ENCODE peak calls at places on chromosomes 1 and 21, in six cellular contexts. C is heart left ventricle, G is PC-3, J is glutamatergic neuron, F is uterus, O is BE2C. W is an unnamed sample.
A peak's percentile ranks its signal among the peaks of the same experiment; 100 is the strongest.

GRCh38 chr1:107171378-107171777 is 30.5 kb downstream of the NTNG1 start:
- DNase-seq in F (no peak), G (no peak), C (no peak), J (no peak), O (no peak), W (no peak)

GRCh38 chr1:182833271-182833670 is 5.9 kb upstream of the DHX9 start:
- DNase-seq in G (peak; percentile 7), O (no peak), C (no peak), F (no peak), J (no peak), W (no peak)

GRCh38 chr1:244599937-244600350 is 53.0 kb upstream of the DESI2 start:
- DNase-seq in O (no peak), J (no peak), F (peak; percentile 62), G (peak; percentile 98), C (no peak), W (peak; percentile 62)

GRCh38 chr1:119714583-119714982 is 2.8 kb downstream of the PHGDH start:
- DNase-seq in J (no peak), G (no peak), O (no peak), F (no peak), C (no peak), W (no peak)

GRCh38 chr21:43364261-43364510 is 62.7 kb downstream of the SIK1 start:
- DNase-seq in O (no peak), J (no peak), C (no peak), G (no peak), F (no peak), W (no peak)

GRCh38 chr1:204520834-204521709 is 4.9 kb downstream of the MDM4 start:
- DNase-seq in O (no peak), J (no peak), G (no peak), C (no peak), F (no peak), W (no peak)

GRCh38 chr1:55170426-55170825 is 44.7 kb downstream of the USP24 start:
- DNase-seq in C (no peak), F (no peak), O (no peak), J (no peak), G (no peak), W (no peak)

GRCh38 chr1:244048566-244049141 is 2.4 kb upstream of the ZBTB18 start:
- DNase-seq in C (no peak), O (no peak), F (no peak), J (no peak), G (no peak), W (no peak)

GRCh38 chr1:95086949-95087533 is 14.3 kb upstream of the ALG14 start:
- DNase-seq in C (peak; percentile 48), O (no peak), J (no peak), G (peak; percentile 89), F (peak; percentile 36), W (peak; percentile 70)

GRCh38 chr1:160827418-160827817 is 31.4 kb downstream of the LY9 start:
- DNase-seq in F (no peak), O (no peak), J (no peak), C (no peak), G (peak; percentile 56), W (no peak)

GRCh38 chr21:16308269-16308668 is 578.5 kb downstream of the USP25 start:
- DNase-seq in J (no peak), O (no peak), F (no peak), C (no peak), G (no peak), W (no peak)

GRCh38 chr1:158008630-158009029 is 15.2 kb downstream of the KIRREL1 start:
- DNase-seq in O (no peak), J (no peak), C (no peak), G (peak; percentile 74), F (peak; percentile 55), W (no peak)

GRCh38 chr1:230175839-230176238 is 108.8 kb downstream of the GALNT2 start:
- DNase-seq in C (no peak), F (no peak), G (no peak), J (no peak), O (no peak), W (no peak)

GRCh38 chr21:43644609-43645008 is 14.7 kb downstream of the HSF2BP start:
- DNase-seq in G (peak; percentile 65), J (no peak), C (no peak), F (no peak), O (no peak), W (no peak)

GRCh38 chr1:8495928-8496401 is 178.1 kb downstream of the SLC45A1 start:
- DNase-seq in O (no peak), C (no peak), J (no peak), F (no peak), G (peak; percentile 9), W (no peak)

GRCh38 chr1:117572546-117572945 is 33.3 kb upstream of the TENT5C start:
- DNase-seq in C (no peak), J (no peak), F (peak; percentile 5), G (no peak), O (no peak), W (no peak)

GRCh38 chr1:16249838-16250241 is 12.9 kb upstream of the CPLANE2 start:
- DNase-seq in C (no peak), F (peak; percentile 87), O (no peak), G (peak; percentile 14), J (no peak), W (no peak)

GRCh38 chr21:31184462-31184861 is 146.2 kb upstream of the KRTAP19-8 start:
- DNase-seq in F (no peak), J (no peak), G (no peak), C (no peak), O (no peak), W (no peak)

GRCh38 chr1:22728751-22729399 is 18.2 kb downstream of the EPHB2 start:
- DNase-seq in F (no peak), C (no peak), J (no peak), O (no peak), G (no peak), W (no peak)

GRCh38 chr1:246971322-246971721 is 36.5 kb downstream of the ZNF695 start:
- DNase-seq in F (peak; percentile 36), G (peak; percentile 31), O (peak; percentile 77), J (peak; percentile 44), C (peak; percentile 63), W (no peak)

GRCh38 chr1:161195171-161195570 is 3.7 kb downstream of the ADAMTS4 start:
- DNase-seq in J (no peak), O (no peak), F (no peak), C (no peak), G (no peak), W (no peak)

GRCh38 chr1:155840391-155840790 is 16.6 kb downstream of the GON4L start:
- DNase-seq in F (no peak), C (no peak), J (no peak), G (no peak), O (no peak), W (no peak)

GRCh38 chr1:239943761-239944160 is 147.9 kb upstream of the FMN2 start:
- DNase-seq in F (no peak), O (no peak), J (no peak), C (no peak), G (no peak), W (no peak)

GRCh38 chr1:189662190-189662589 is 815.5 kb downstream of the BRINP3 start:
- DNase-seq in G (peak; percentile 72), C (no peak), F (no peak), J (no peak), O (no peak), W (no peak)

GRCh38 chr1:176469450-176469985 is 6.5 kb downstream of the PAPPA2 start:
- DNase-seq in G (no peak), J (no peak), O (no peak), F (no peak), C (no peak), W (no peak)

GRCh38 chr1:176462671-176463225 is at the start of gene PAPPA2:
- DNase-seq in O (no peak), C (no peak), J (no peak), F (no peak), G (no peak), W (no peak)

GRCh38 chr1:176471338-176472121 is 8.6 kb downstream of the PAPPA2 start:
- DNase-seq in O (no peak), J (no peak), F (no peak), C (no peak), G (no peak), W (no peak)

GRCh38 chr1:176461576-176461975 is 1.4 kb upstream of the PAPPA2 start:
- DNase-seq in F (no peak), G (no peak), J (no peak), O (no peak), C (no peak), W (no peak)

GRCh38 chr1:176466514-176466913 is 3.5 kb downstream of the PAPPA2 start:
- DNase-seq in O (no peak), J (no peak), C (no peak), F (no peak), G (peak; percentile 43), W (no peak)
- TF ChIP-seq CTCF in O (peak; percentile 44), J (peak; percentile 24), C (no peak), F (no peak), G (peak; percentile 52), W (peak; percentile 44)

DNA sequence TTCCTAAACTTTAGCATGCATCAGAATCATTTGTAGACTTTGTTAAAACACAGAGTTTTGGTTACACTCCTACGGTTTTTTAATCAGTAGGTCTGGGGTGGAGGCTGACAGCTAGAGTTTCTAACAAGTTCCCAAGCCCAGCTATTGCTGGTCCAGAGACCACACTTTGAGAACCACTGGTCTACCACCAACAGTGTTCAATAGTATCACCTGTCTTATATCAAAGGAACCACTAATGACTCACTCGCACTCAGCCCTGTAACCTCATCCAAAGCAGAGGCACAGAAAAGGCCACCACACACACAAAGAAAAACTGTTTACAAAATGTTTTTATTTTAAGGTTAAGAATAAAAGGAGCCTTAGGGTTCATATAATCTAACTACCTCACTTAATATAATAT is 68.7 kb downstream of the HIVEP3 start:
- DNase-seq in O (no peak), C (no peak), J (no peak), G (no peak), F (no peak), W (no peak)
- TF ChIP-seq CTCF in O (no peak), C (no peak), J (no peak), G (no peak), F (no peak), W (no peak)

GRCh38 chr1:9588551-9589143 is at the start of gene TMEM201:
- DNase-seq in O (peak; percentile 91), J (peak; percentile 96), C (peak; percentile 94), F (peak; percentile 91), G (peak; percentile 95), W (peak; percentile 41)
- TF ChIP-seq CTCF in O (peak; percentile 28), J (peak; percentile 82), C (peak; percentile 95), F (peak; percentile 59), G (peak; percentile 63), W (peak; percentile 47)

GRCh38 chr1:1430114-1430982 is 5.1 kb upstream of the VWA1 start:
- DNase-seq in C (peak; percentile 87), O (peak; percentile 66), F (peak; percentile 87), J (peak; percentile 86), G (no peak), W (no peak)
- TF ChIP-seq CTCF in C (peak; percentile 27), O (peak; percentile 14), F (peak; percentile 27), J (peak; percentile 46), G (no peak), W (no peak)

DNA sequence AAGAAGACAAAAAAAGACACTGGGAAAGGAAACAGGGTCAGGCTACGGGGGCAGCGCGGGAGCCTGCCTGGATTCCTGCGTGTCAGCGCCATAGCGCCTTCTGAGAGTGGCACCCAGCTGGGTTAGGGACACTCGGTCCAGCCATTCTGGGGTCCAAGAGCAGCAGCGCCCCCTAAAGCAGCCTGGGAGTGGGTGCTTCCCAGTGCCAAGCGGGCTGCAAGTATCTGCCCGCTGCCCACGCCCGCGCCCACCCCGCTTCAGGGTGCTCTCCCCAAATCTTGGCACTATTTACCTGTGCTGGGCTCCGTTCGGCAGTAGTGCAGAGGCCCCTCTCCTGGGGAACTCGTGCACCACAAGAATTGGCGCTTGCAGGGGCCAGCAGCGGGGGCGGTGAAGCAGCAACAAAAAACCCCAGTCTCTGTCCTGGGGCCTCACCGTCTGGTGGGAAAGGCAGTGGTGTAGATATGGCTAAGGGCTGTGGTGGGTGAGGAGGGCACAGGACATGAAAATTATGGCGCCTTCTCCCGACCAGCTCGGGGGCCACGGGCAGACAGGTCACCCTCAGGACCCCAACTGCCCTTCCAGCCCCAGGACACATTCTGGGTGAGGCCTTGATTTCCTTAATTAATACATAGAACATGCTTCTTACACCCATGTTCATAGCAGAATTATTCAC is 24.1 kb upstream of the LBR start:
- DNase-seq in C (no peak), F (no peak), J (no peak), O (no peak), G (no peak), W (no peak)
- TF ChIP-seq CTCF in C (no peak), F (no peak), J (no peak), O (no peak), G (peak; percentile 15), W (no peak)

W was measured in HFF-Myc.